ENCODE peak calls at places on chromosomes 13 and 19, in four cellular contexts. K is AG10803, V is BJ, B is cardiac muscle cell. D is an unnamed sample.

GRCh38 chr13:24207841-24208240 is 47.3 kb downstream of the SPATA13 start:
- DNase-seq in B (no peak), V (no peak), K (no peak), D (no peak)

GRCh38 chr13:94329754-94330551 is 149.5 kb downstream of the DCT start:
- DNase-seq in V (peak; percentile 77), B (peak; percentile 96), K (peak; percentile 89), D (peak; percentile 67)

GRCh38 chr19:49912965-49913685 is 15.9 kb upstream of the ATF5 start:
- DNase-seq in V (no peak), K (no peak), B (no peak), D (no peak)

GRCh38 chr19:30719189-30719990 is 347.2 kb downstream of the ZNF536 start:
- DNase-seq in V (no peak), B (peak; percentile 52), K (peak; percentile 26), D (no peak)

GRCh38 chr19:48351341-48351752 is 12.4 kb downstream of the TMEM143 start:
- DNase-seq in V (no peak), K (peak; percentile 37), B (peak; percentile 69), D (no peak)

GRCh38 chr19:40502081-40502480 is 35.3 kb downstream of the SPTBN4 start:
- DNase-seq in V (no peak), B (no peak), K (no peak), D (no peak)

GRCh38 chr19:51450730-51451307 is 7.4 kb downstream of the SIGLEC8 start:
- DNase-seq in B (no peak), V (no peak), K (no peak), D (no peak)

GRCh38 chr19:23015660-23016059 is 12.7 kb upstream of the ZNF728 start:
- DNase-seq in V (no peak), B (no peak), K (no peak), D (no peak)

GRCh38 chr13:21134475-21134874 is 41.9 kb downstream of the SKA3 start:
- DNase-seq in K (no peak), V (no peak), B (no peak), D (no peak)

GRCh38 chr13:102948006-102948405 is 102.2 kb downstream of the ERCC5 start:
- DNase-seq in V (no peak), B (peak; percentile 10), K (no peak), D (no peak)

GRCh38 chr13:98223741-98224140 is 46.7 kb upstream of the RNF113B start:
- DNase-seq in V (no peak), B (no peak), K (no peak), D (no peak)

GRCh38 chr19:10625762-10626138 is 397 bp downstream of the SLC44A2 start:
- DNase-seq in B (no peak), V (no peak), K (no peak), D (no peak)

GRCh38 chr13:94192576-94192975 is 286.9 kb downstream of the DCT start:
- DNase-seq in V (no peak), B (peak; percentile 42), K (no peak), D (no peak)

GRCh38 chr13:93307166-93307565 is 80.6 kb downstream of the GPC6 start:
- DNase-seq in K (no peak), B (no peak), V (no peak), D (no peak)

GRCh38 chr13:69660155-69660554 is 447.5 kb upstream of the ATXN8OS start:
- DNase-seq in B (no peak), V (no peak), K (no peak), D (no peak)

GRCh38 chr19:46015961-46016425 is 6.9 kb downstream of the PGLYRP1 start:
- DNase-seq in V (no peak), K (no peak), B (no peak), D (no peak)

GRCh38 chr19:31164666-31165265 is 184.5 kb downstream of the TSHZ3 start:
- DNase-seq in K (no peak), V (no peak), B (no peak), D (no peak)

GRCh38 chr19:49744946-49745381 is 18.1 kb downstream of the TSKS start:
- DNase-seq in B (no peak), K (no peak), V (no peak), D (no peak)

GRCh38 chr19:2059422-2060201 is 8.6 kb upstream of the MKNK2 start:
- DNase-seq in V (no peak), B (peak; percentile 79), K (peak; percentile 93), D (no peak)

GRCh38 chr19:1860821-1861598 is 2.4 kb downstream of the KLF16 start:
- DNase-seq in K (no peak), B (no peak), V (no peak), D (no peak)

GRCh38 chr19:45087531-45087930 is 5.4 kb upstream of the PPP1R37 start:
- DNase-seq in B (no peak), K (no peak), V (no peak), D (no peak)

GRCh38 chr13:59771272-59771671 is 392.5 kb downstream of the DIAPH3 start:
- DNase-seq in B (peak; percentile 53), V (no peak), K (peak; percentile 48), D (no peak)

GRCh38 chr19:6887326-6887725 is at the start of gene ADGRE1:
- DNase-seq in K (no peak), V (no peak), B (no peak), D (no peak)

GRCh38 chr13:113922412-113923118 is 51.3 kb downstream of the C13orf46 start:
- DNase-seq in V (no peak), K (peak; percentile 39), B (peak; percentile 29), D (no peak)

GRCh38 chr19:35157431-35157830 is 2.9 kb downstream of the FXYD5 start:
- DNase-seq in B (no peak), K (no peak), V (no peak), D (no peak)

GRCh38 chr19:35155441-35155840 is 906 bp downstream of the FXYD5 start:
- DNase-seq in K (no peak), B (no peak), V (no peak), D (no peak)

GRCh38 chr19:35155981-35156672 is 1.6 kb downstream of the FXYD5 start:
- DNase-seq in B (no peak), K (no peak), V (no peak), D (no peak)

GRCh38 chr19:35154535-35155406 is at the start of gene FXYD5:
- DNase-seq in K (peak; percentile 76), B (peak; percentile 88), V (no peak), D (no peak)

GRCh38 chr19:35156673-35157014 is 2.1 kb downstream of the FXYD5 start:
- DNase-seq in V (no peak), B (no peak), K (no peak), D (no peak)
- TF ChIP-seq CTCF in V (no peak), B (no peak), K (no peak), D (no peak)

GRCh38 chr19:8144273-8144672 is 5.1 kb downstream of the FBN3 start:
- DNase-seq in B (no peak), V (no peak), K (no peak), D (no peak)

GRCh38 chr19:8148088-8148409 is 1.3 kb downstream of the FBN3 start:
- DNase-seq in V (no peak), K (no peak), B (no peak), D (no peak)

GRCh38 chr19:8146877-8147575 is 2.4 kb downstream of the FBN3 start:
- DNase-seq in V (no peak), B (no peak), K (no peak), D (no peak)

GRCh38 chr19:8147579-8147978 is 1.8 kb downstream of the FBN3 start:
- DNase-seq in K (no peak), V (no peak), B (no peak), D (no peak)

GRCh38 chr19:8145969-8146368 is 3.4 kb downstream of the FBN3 start:
- DNase-seq in B (no peak), V (no peak), K (no peak), D (no peak)
- TF ChIP-seq CTCF in B (no peak), V (no peak), K (no peak), D (no peak)

GRCh38 chr13:44726777-44727176 is 150.6 kb upstream of the TSC22D1 start:
- DNase-seq in B (no peak), K (peak; percentile 11), V (no peak), D (no peak)

GRCh38 chr13:44726214-44726613 is 150.1 kb upstream of the TSC22D1 start:
- DNase-seq in V (peak; percentile 90), B (peak; percentile 97), K (peak; percentile 100), D (no peak)

GRCh38 chr13:44734204-44734707 is 158.1 kb upstream of the TSC22D1 start:
- DNase-seq in K (peak; percentile 76), B (peak; percentile 71), V (no peak), D (no peak)

GRCh38 chr13:44732503-44733098 is 156.5 kb upstream of the TSC22D1 start:
- DNase-seq in V (no peak), K (no peak), B (peak; percentile 62), D (no peak)

GRCh38 chr13:44730099-44730498 is 154.0 kb upstream of the TSC22D1 start:
- DNase-seq in K (no peak), V (no peak), B (no peak), D (no peak)
- TF ChIP-seq CTCF in K (no peak), V (no peak), B (no peak), D (no peak)

GRCh38 chr13:48975101-48975925 is at the start of gene FNDC3A:
- DNase-seq in B (peak; percentile 84), K (peak; percentile 63), V (no peak), D (peak; percentile 32)
- TF ChIP-seq CTCF in B (peak; percentile 8), K (peak; percentile 29), V (peak; percentile 14), D (peak; percentile 22)

GRCh38 chr19:33819875-33820781 is 23.5 kb downstream of the KCTD15 start:
- DNase-seq in B (peak; percentile 91), V (peak; percentile 25), K (peak; percentile 83), D (peak; percentile 62)
- TF ChIP-seq CTCF in B (no peak), V (no peak), K (no peak), D (no peak)

GRCh38 chr13:32495429-32495828 is 43.2 kb downstream of the N4BP2L2 start:
- DNase-seq in K (no peak), B (no peak), V (no peak), D (no peak)
- TF ChIP-seq CTCF in K (no peak), B (no peak), V (no peak), D (no peak)

GRCh38 chr13:112202266-112202665 is 135.3 kb downstream of the SOX1 start:
- DNase-seq in K (no peak), B (no peak), V (no peak), D (no peak)
- TF ChIP-seq CTCF in K (no peak), B (no peak), V (no peak), D (no peak)

GRCh38 chr13:106110241-106110855 is 425.1 kb downstream of the EFNB2 start:
- DNase-seq in B (no peak), K (peak; percentile 82), V (no peak), D (no peak)
- TF ChIP-seq CTCF in B (no peak), K (peak; percentile 29), V (no peak), D (peak; percentile 11)

GRCh38 chr13:110680852-110681251 is 25.1 kb downstream of the CARS2 start:
- DNase-seq in V (no peak), B (no peak), K (no peak), D (no peak)
- TF ChIP-seq CTCF in V (peak; percentile 45), B (peak; percentile 43), K (peak; percentile 44), D (peak; percentile 60)

D was measured in retinal pigment epithelial cell.